ENCODE peak calls at places on chromosomes 6 and 20, in nine cellular contexts. One of them, this sample, is unnamed.

GRCh38 chr20:51467971-51468626 is 74.4 kb downstream of the NFATC2 start:
- DNase-seq in stimulated activated CD4-positive, alpha-beta T cell treated with anti-CD3 and anti-CD28 coated beads, Interleukin-1b, Interleukin-23, amount 100 ng/mL, for 48 hours: no peak
- DNase-seq in NCI-H2029 treated with DMSO at 0.1 percent for 48 hours: no peak
- DNase-seq in EL: no peak
- DNase-seq in HT-29: no peak
- DNase-seq in T follicular helper cell: no peak
- DNase-seq in NCI-H2081: no peak
- DNase-seq in NCI-H774: no peak
- DNase-seq in GM04504: no peak
- DNase-seq in this sample: no peak

GRCh38 chr6:36769676-36770499 is 69.4 kb downstream of the CPNE5 start:
- DNase-seq in T follicular helper cell: no peak
- DNase-seq in EL: peak
- DNase-seq in NCI-H2029 treated with DMSO at 0.1 percent for 48 hours: no peak
- DNase-seq in NCI-H2081: peak
- DNase-seq in HT-29: no peak
- DNase-seq in GM04504: peak
- DNase-seq in NCI-H774: no peak
- DNase-seq in stimulated activated CD4-positive, alpha-beta T cell treated with anti-CD3 and anti-CD28 coated beads, Interleukin-1b, Interleukin-23, amount 100 ng/mL, for 48 hours: peak
- DNase-seq in this sample: no peak

GRCh38 chr20:33163856-33164762 is 3.9 kb upstream of the BPIFA2 start:
- DNase-seq in stimulated activated CD4-positive, alpha-beta T cell treated with anti-CD3 and anti-CD28 coated beads, Interleukin-1b, Interleukin-23, amount 100 ng/mL, for 48 hours: no peak
- DNase-seq in NCI-H2029 treated with DMSO at 0.1 percent for 48 hours: no peak
- DNase-seq in HT-29: no peak
- DNase-seq in NCI-H2081: no peak
- DNase-seq in EL: no peak
- DNase-seq in GM04504: no peak
- DNase-seq in NCI-H774: no peak
- DNase-seq in T follicular helper cell: no peak
- DNase-seq in this sample: no peak

GRCh38 chr6:113018351-113019151 is 671.4 kb downstream of the RFPL4B start:
- DNase-seq in EL: peak
- DNase-seq in NCI-H774: no peak
- DNase-seq in T follicular helper cell: no peak
- DNase-seq in stimulated activated CD4-positive, alpha-beta T cell treated with anti-CD3 and anti-CD28 coated beads, Interleukin-1b, Interleukin-23, amount 100 ng/mL, for 48 hours: no peak
- DNase-seq in NCI-H2081: no peak
- DNase-seq in GM04504: peak
- DNase-seq in HT-29: peak
- DNase-seq in NCI-H2029 treated with DMSO at 0.1 percent for 48 hours: no peak
- DNase-seq in this sample: no peak

GRCh38 chr20:41140226-41141133 is 3.1 kb downstream of the PLCG1 start:
- DNase-seq in GM04504: no peak
- DNase-seq in T follicular helper cell: no peak
- DNase-seq in NCI-H774: no peak
- DNase-seq in NCI-H2081: no peak
- DNase-seq in EL: no peak
- DNase-seq in NCI-H2029 treated with DMSO at 0.1 percent for 48 hours: no peak
- DNase-seq in HT-29: no peak
- DNase-seq in stimulated activated CD4-positive, alpha-beta T cell treated with anti-CD3 and anti-CD28 coated beads, Interleukin-1b, Interleukin-23, amount 100 ng/mL, for 48 hours: peak
- DNase-seq in this sample: no peak

GRCh38 chr6:28768187-28768913 is 155.4 kb downstream of the TRIM27 start:
- DNase-seq in NCI-H774: no peak
- DNase-seq in HT-29: no peak
- DNase-seq in GM04504: no peak
- DNase-seq in stimulated activated CD4-positive, alpha-beta T cell treated with anti-CD3 and anti-CD28 coated beads, Interleukin-1b, Interleukin-23, amount 100 ng/mL, for 48 hours: no peak
- DNase-seq in NCI-H2081: no peak
- DNase-seq in T follicular helper cell: no peak
- DNase-seq in NCI-H2029 treated with DMSO at 0.1 percent for 48 hours: no peak
- DNase-seq in EL: no peak
- DNase-seq in this sample: no peak

GRCh38 chr6:78462728-78463127 is 404.6 kb upstream of the IRAK1BP1 start:
- DNase-seq in NCI-H774: no peak
- DNase-seq in NCI-H2081: no peak
- DNase-seq in T follicular helper cell: no peak
- DNase-seq in GM04504: no peak
- DNase-seq in HT-29: no peak
- DNase-seq in NCI-H2029 treated with DMSO at 0.1 percent for 48 hours: no peak
- DNase-seq in stimulated activated CD4-positive, alpha-beta T cell treated with anti-CD3 and anti-CD28 coated beads, Interleukin-1b, Interleukin-23, amount 100 ng/mL, for 48 hours: no peak
- DNase-seq in EL: no peak
- DNase-seq in this sample: peak

GRCh38 chr6:158474961-158475343 is 84.9 kb upstream of the TMEM181 start:
- DNase-seq in GM04504: no peak
- DNase-seq in stimulated activated CD4-positive, alpha-beta T cell treated with anti-CD3 and anti-CD28 coated beads, Interleukin-1b, Interleukin-23, amount 100 ng/mL, for 48 hours: no peak
- DNase-seq in T follicular helper cell: no peak
- DNase-seq in EL: peak
- DNase-seq in NCI-H774: peak
- DNase-seq in HT-29: peak
- DNase-seq in NCI-H2029 treated with DMSO at 0.1 percent for 48 hours: peak
- DNase-seq in NCI-H2081: peak
- DNase-seq in this sample: peak

GRCh38 chr6:91860951-91861350 is 1274.1 kb upstream of the MAP3K7 start:
- DNase-seq in NCI-H2081: no peak
- DNase-seq in T follicular helper cell: no peak
- DNase-seq in GM04504: no peak
- DNase-seq in NCI-H2029 treated with DMSO at 0.1 percent for 48 hours: no peak
- DNase-seq in NCI-H774: no peak
- DNase-seq in EL: no peak
- DNase-seq in stimulated activated CD4-positive, alpha-beta T cell treated with anti-CD3 and anti-CD28 coated beads, Interleukin-1b, Interleukin-23, amount 100 ng/mL, for 48 hours: no peak
- DNase-seq in HT-29: no peak
- DNase-seq in this sample: no peak

GRCh38 chr6:21731411-21732031 is 138.0 kb downstream of the SOX4 start:
- DNase-seq in GM04504: no peak
- DNase-seq in NCI-H2029 treated with DMSO at 0.1 percent for 48 hours: peak
- DNase-seq in T follicular helper cell: no peak
- DNase-seq in HT-29: no peak
- DNase-seq in EL: peak
- DNase-seq in NCI-H2081: no peak
- DNase-seq in NCI-H774: no peak
- DNase-seq in stimulated activated CD4-positive, alpha-beta T cell treated with anti-CD3 and anti-CD28 coated beads, Interleukin-1b, Interleukin-23, amount 100 ng/mL, for 48 hours: no peak
- DNase-seq in this sample: peak

GRCh38 chr6:13392462-13392861 is 64.1 kb upstream of the TBC1D7 start:
- DNase-seq in T follicular helper cell: no peak
- DNase-seq in EL: no peak
- DNase-seq in NCI-H2081: no peak
- DNase-seq in HT-29: no peak
- DNase-seq in GM04504: no peak
- DNase-seq in NCI-H774: no peak
- DNase-seq in NCI-H2029 treated with DMSO at 0.1 percent for 48 hours: no peak
- DNase-seq in stimulated activated CD4-positive, alpha-beta T cell treated with anti-CD3 and anti-CD28 coated beads, Interleukin-1b, Interleukin-23, amount 100 ng/mL, for 48 hours: no peak
- DNase-seq in this sample: no peak

GRCh38 chr6:36280467-36280866 is 10.6 kb downstream of the PNPLA1 start:
- DNase-seq in T follicular helper cell: no peak
- DNase-seq in NCI-H2029 treated with DMSO at 0.1 percent for 48 hours: no peak
- DNase-seq in NCI-H2081: no peak
- DNase-seq in EL: no peak
- DNase-seq in NCI-H774: no peak
- DNase-seq in HT-29: no peak
- DNase-seq in GM04504: no peak
- DNase-seq in stimulated activated CD4-positive, alpha-beta T cell treated with anti-CD3 and anti-CD28 coated beads, Interleukin-1b, Interleukin-23, amount 100 ng/mL, for 48 hours: no peak
- DNase-seq in this sample: no peak

GRCh38 chr20:59560588-59561227 is 43.6 kb upstream of the PHACTR3 start:
- DNase-seq in NCI-H2081: no peak
- DNase-seq in stimulated activated CD4-positive, alpha-beta T cell treated with anti-CD3 and anti-CD28 coated beads, Interleukin-1b, Interleukin-23, amount 100 ng/mL, for 48 hours: no peak
- DNase-seq in HT-29: peak
- DNase-seq in GM04504: no peak
- DNase-seq in NCI-H2029 treated with DMSO at 0.1 percent for 48 hours: no peak
- DNase-seq in T follicular helper cell: no peak
- DNase-seq in EL: peak
- DNase-seq in NCI-H774: no peak
- DNase-seq in this sample: peak

GRCh38 chr20:63461364-63461763 is 11.1 kb downstream of the KCNQ2 start:
- DNase-seq in stimulated activated CD4-positive, alpha-beta T cell treated with anti-CD3 and anti-CD28 coated beads, Interleukin-1b, Interleukin-23, amount 100 ng/mL, for 48 hours: no peak
- DNase-seq in NCI-H774: no peak
- DNase-seq in NCI-H2081: no peak
- DNase-seq in EL: no peak
- DNase-seq in NCI-H2029 treated with DMSO at 0.1 percent for 48 hours: no peak
- DNase-seq in T follicular helper cell: no peak
- DNase-seq in HT-29: no peak
- DNase-seq in GM04504: no peak
- DNase-seq in this sample: peak

GRCh38 chr6:137655291-137655690 is 161.1 kb upstream of the OLIG3 start:
- DNase-seq in stimulated activated CD4-positive, alpha-beta T cell treated with anti-CD3 and anti-CD28 coated beads, Interleukin-1b, Interleukin-23, amount 100 ng/mL, for 48 hours: no peak
- DNase-seq in EL: no peak
- DNase-seq in NCI-H774: no peak
- DNase-seq in NCI-H2081: no peak
- DNase-seq in GM04504: no peak
- DNase-seq in T follicular helper cell: no peak
- DNase-seq in HT-29: no peak
- DNase-seq in NCI-H2029 treated with DMSO at 0.1 percent for 48 hours: no peak
- DNase-seq in this sample: no peak

GRCh38 chr20:47585087-47585747 is 83.5 kb downstream of the NCOA3 start:
- DNase-seq in GM04504: no peak
- DNase-seq in NCI-H2081: no peak
- DNase-seq in NCI-H2029 treated with DMSO at 0.1 percent for 48 hours: no peak
- DNase-seq in stimulated activated CD4-positive, alpha-beta T cell treated with anti-CD3 and anti-CD28 coated beads, Interleukin-1b, Interleukin-23, amount 100 ng/mL, for 48 hours: no peak
- DNase-seq in NCI-H774: no peak
- DNase-seq in T follicular helper cell: no peak
- DNase-seq in EL: no peak
- DNase-seq in HT-29: no peak
- DNase-seq in this sample: no peak

GRCh38 chr6:169407338-169407737 is 153.7 kb upstream of the THBS2 start:
- DNase-seq in HT-29: no peak
- DNase-seq in T follicular helper cell: no peak
- DNase-seq in EL: no peak
- DNase-seq in NCI-H2029 treated with DMSO at 0.1 percent for 48 hours: no peak
- DNase-seq in GM04504: no peak
- DNase-seq in stimulated activated CD4-positive, alpha-beta T cell treated with anti-CD3 and anti-CD28 coated beads, Interleukin-1b, Interleukin-23, amount 100 ng/mL, for 48 hours: no peak
- DNase-seq in NCI-H2081: no peak
- DNase-seq in NCI-H774: no peak
- DNase-seq in this sample: no peak

GRCh38 chr6:71852951-71853350 is 33.4 kb upstream of the RIMS1 start:
- DNase-seq in HT-29: no peak
- DNase-seq in NCI-H2029 treated with DMSO at 0.1 percent for 48 hours: no peak
- DNase-seq in stimulated activated CD4-positive, alpha-beta T cell treated with anti-CD3 and anti-CD28 coated beads, Interleukin-1b, Interleukin-23, amount 100 ng/mL, for 48 hours: no peak
- DNase-seq in NCI-H774: no peak
- DNase-seq in GM04504: peak
- DNase-seq in T follicular helper cell: no peak
- DNase-seq in NCI-H2081: no peak
- DNase-seq in EL: no peak
- DNase-seq in this sample: no peak

GRCh38 chr6:912871-913663 is 220.1 kb upstream of the EXOC2 start:
- DNase-seq in NCI-H774: no peak
- DNase-seq in EL: peak
- DNase-seq in NCI-H2029 treated with DMSO at 0.1 percent for 48 hours: peak
- DNase-seq in NCI-H2081: peak
- DNase-seq in GM04504: peak
- DNase-seq in HT-29: peak
- DNase-seq in T follicular helper cell: no peak
- DNase-seq in stimulated activated CD4-positive, alpha-beta T cell treated with anti-CD3 and anti-CD28 coated beads, Interleukin-1b, Interleukin-23, amount 100 ng/mL, for 48 hours: no peak
- DNase-seq in this sample: peak

GRCh38 chr6:93398723-93399122 is 20.6 kb downstream of the EPHA7 start:
- DNase-seq in T follicular helper cell: no peak
- DNase-seq in GM04504: no peak
- DNase-seq in NCI-H774: peak
- DNase-seq in EL: no peak
- DNase-seq in stimulated activated CD4-positive, alpha-beta T cell treated with anti-CD3 and anti-CD28 coated beads, Interleukin-1b, Interleukin-23, amount 100 ng/mL, for 48 hours: no peak
- DNase-seq in NCI-H2029 treated with DMSO at 0.1 percent for 48 hours: no peak
- DNase-seq in HT-29: no peak
- DNase-seq in NCI-H2081: peak
- DNase-seq in this sample: no peak

GRCh38 chr20:53750827-53751393 is 157.3 kb upstream of the ZNF217 start:
- DNase-seq in stimulated activated CD4-positive, alpha-beta T cell treated with anti-CD3 and anti-CD28 coated beads, Interleukin-1b, Interleukin-23, amount 100 ng/mL, for 48 hours: peak
- DNase-seq in GM04504: peak
- DNase-seq in HT-29: peak
- DNase-seq in NCI-H2081: no peak
- DNase-seq in NCI-H774: no peak
- DNase-seq in EL: peak
- DNase-seq in T follicular helper cell: no peak
- DNase-seq in NCI-H2029 treated with DMSO at 0.1 percent for 48 hours: no peak
- DNase-seq in this sample: no peak

GRCh38 chr20:58794510-58795180 is 56.1 kb downstream of the GNAS-AS1 start:
- DNase-seq in stimulated activated CD4-positive, alpha-beta T cell treated with anti-CD3 and anti-CD28 coated beads, Interleukin-1b, Interleukin-23, amount 100 ng/mL, for 48 hours: no peak
- DNase-seq in NCI-H2081: no peak
- DNase-seq in T follicular helper cell: no peak
- DNase-seq in GM04504: no peak
- DNase-seq in HT-29: no peak
- DNase-seq in EL: no peak
- DNase-seq in NCI-H774: no peak
- DNase-seq in NCI-H2029 treated with DMSO at 0.1 percent for 48 hours: no peak
- DNase-seq in this sample: no peak

GRCh38 chr20:17843246-17844132 is 125.1 kb downstream of the SNX5 start:
- DNase-seq in EL: peak
- DNase-seq in stimulated activated CD4-positive, alpha-beta T cell treated with anti-CD3 and anti-CD28 coated beads, Interleukin-1b, Interleukin-23, amount 100 ng/mL, for 48 hours: peak
- DNase-seq in T follicular helper cell: no peak
- DNase-seq in NCI-H2081: no peak
- DNase-seq in GM04504: peak
- DNase-seq in HT-29: no peak
- DNase-seq in NCI-H774: no peak
- DNase-seq in NCI-H2029 treated with DMSO at 0.1 percent for 48 hours: no peak
- DNase-seq in this sample: peak

GRCh38 chr6:6654599-6655575 is 66.4 kb downstream of the LY86 start:
- DNase-seq in T follicular helper cell: no peak
- DNase-seq in EL: no peak
- DNase-seq in NCI-H2029 treated with DMSO at 0.1 percent for 48 hours: no peak
- DNase-seq in stimulated activated CD4-positive, alpha-beta T cell treated with anti-CD3 and anti-CD28 coated beads, Interleukin-1b, Interleukin-23, amount 100 ng/mL, for 48 hours: peak
- DNase-seq in GM04504: peak
- DNase-seq in HT-29: no peak
- DNase-seq in NCI-H2081: no peak
- DNase-seq in NCI-H774: no peak
- DNase-seq in this sample: no peak

GRCh38 chr6:7197752-7198151 is 90.0 kb downstream of the RREB1 start:
- DNase-seq in EL: no peak
- DNase-seq in NCI-H2081: no peak
- DNase-seq in NCI-H774: no peak
- DNase-seq in stimulated activated CD4-positive, alpha-beta T cell treated with anti-CD3 and anti-CD28 coated beads, Interleukin-1b, Interleukin-23, amount 100 ng/mL, for 48 hours: no peak
- DNase-seq in T follicular helper cell: no peak
- DNase-seq in NCI-H2029 treated with DMSO at 0.1 percent for 48 hours: no peak
- DNase-seq in HT-29: no peak
- DNase-seq in GM04504: no peak
- DNase-seq in this sample: no peak

GRCh38 chr20:6756961-6757595 is 10.4 kb upstream of the BMP2 start:
- DNase-seq in stimulated activated CD4-positive, alpha-beta T cell treated with anti-CD3 and anti-CD28 coated beads, Interleukin-1b, Interleukin-23, amount 100 ng/mL, for 48 hours: no peak
- DNase-seq in NCI-H774: no peak
- DNase-seq in T follicular helper cell: no peak
- DNase-seq in EL: no peak
- DNase-seq in GM04504: no peak
- DNase-seq in NCI-H2081: no peak
- DNase-seq in NCI-H2029 treated with DMSO at 0.1 percent for 48 hours: peak
- DNase-seq in HT-29: no peak
- DNase-seq in this sample: no peak

GRCh38 chr20:8331740-8332412 is 199.8 kb downstream of the PLCB1 start:
- DNase-seq in NCI-H774: no peak
- DNase-seq in NCI-H2029 treated with DMSO at 0.1 percent for 48 hours: no peak
- DNase-seq in HT-29: no peak
- DNase-seq in GM04504: peak
- DNase-seq in EL: peak
- DNase-seq in NCI-H2081: no peak
- DNase-seq in stimulated activated CD4-positive, alpha-beta T cell treated with anti-CD3 and anti-CD28 coated beads, Interleukin-1b, Interleukin-23, amount 100 ng/mL, for 48 hours: no peak
- DNase-seq in T follicular helper cell: no peak
- DNase-seq in this sample: no peak

GRCh38 chr6:168834188-168834587 is 393.2 kb downstream of the SMOC2 start:
- DNase-seq in NCI-H2029 treated with DMSO at 0.1 percent for 48 hours: no peak
- DNase-seq in NCI-H2081: no peak
- DNase-seq in EL: no peak
- DNase-seq in GM04504: no peak
- DNase-seq in stimulated activated CD4-positive, alpha-beta T cell treated with anti-CD3 and anti-CD28 coated beads, Interleukin-1b, Interleukin-23, amount 100 ng/mL, for 48 hours: no peak
- DNase-seq in T follicular helper cell: no peak
- DNase-seq in HT-29: no peak
- DNase-seq in NCI-H774: no peak
- DNase-seq in this sample: no peak

GRCh38 chr6:53327017-53327395 is 21.7 kb downstream of the ELOVL5 start:
- DNase-seq in NCI-H2081: no peak
- DNase-seq in T follicular helper cell: no peak
- DNase-seq in NCI-H2029 treated with DMSO at 0.1 percent for 48 hours: no peak
- DNase-seq in GM04504: no peak
- DNase-seq in HT-29: no peak
- DNase-seq in EL: no peak
- DNase-seq in stimulated activated CD4-positive, alpha-beta T cell treated with anti-CD3 and anti-CD28 coated beads, Interleukin-1b, Interleukin-23, amount 100 ng/mL, for 48 hours: no peak
- DNase-seq in NCI-H774: no peak
- DNase-seq in this sample: no peak

GRCh38 chr20:51481311-51481997 is 61.1 kb downstream of the NFATC2 start:
- DNase-seq in EL: no peak
- DNase-seq in NCI-H774: no peak
- DNase-seq in T follicular helper cell: peak
- DNase-seq in stimulated activated CD4-positive, alpha-beta T cell treated with anti-CD3 and anti-CD28 coated beads, Interleukin-1b, Interleukin-23, amount 100 ng/mL, for 48 hours: peak
- DNase-seq in NCI-H2081: no peak
- DNase-seq in GM04504: no peak
- DNase-seq in NCI-H2029 treated with DMSO at 0.1 percent for 48 hours: no peak
- DNase-seq in HT-29: no peak
- DNase-seq in this sample: peak

GRCh38 chr20:62741191-62741676 is 32.6 kb downstream of the NTSR1 start:
- DNase-seq in GM04504: no peak
- DNase-seq in NCI-H774: no peak
- DNase-seq in stimulated activated CD4-positive, alpha-beta T cell treated with anti-CD3 and anti-CD28 coated beads, Interleukin-1b, Interleukin-23, amount 100 ng/mL, for 48 hours: no peak
- DNase-seq in T follicular helper cell: no peak
- DNase-seq in EL: peak
- DNase-seq in NCI-H2029 treated with DMSO at 0.1 percent for 48 hours: no peak
- DNase-seq in HT-29: no peak
- DNase-seq in NCI-H2081: peak
- DNase-seq in this sample: no peak